ENCODE peak calls at places on chromosomes 16 and 17, in five cellular contexts. One of them, this sample, is unnamed.

GRCh38 chr17:39225974-39226683 is 384 bp upstream of the STAC2 start:
- DNase-seq in K562: peak
- DNase-seq in SK-N-SH: peak
- DNase-seq in GM12878: no peak
- DNase-seq in HepG2: no peak
- DNase-seq in this sample: peak

GRCh38 chr16:57530104-57530522 is 6.3 kb downstream of the CCDC102A start:
- DNase-seq in HepG2: peak
- DNase-seq in SK-N-SH: peak
- DNase-seq in GM12878: no peak
- DNase-seq in K562: peak
- DNase-seq in this sample: peak

GRCh38 chr17:2957631-2958286 is 105.6 kb downstream of the OR1D5 start:
- DNase-seq in GM12878: no peak
- DNase-seq in SK-N-SH: no peak
- DNase-seq in HepG2: no peak
- DNase-seq in K562: no peak
- DNase-seq in this sample: peak

GRCh38 chr17:1627987-1628855 is at the start of gene SLC43A2:
- DNase-seq in HepG2: peak
- DNase-seq in SK-N-SH: peak
- DNase-seq in GM12878: no peak
- DNase-seq in K562: peak
- DNase-seq in this sample: peak

GRCh38 chr17:7782237-7782636 is 51.8 kb upstream of the KDM6B start:
- DNase-seq in HepG2: no peak
- DNase-seq in GM12878: no peak
- DNase-seq in SK-N-SH: no peak
- DNase-seq in K562: no peak
- DNase-seq in this sample: peak

GRCh38 chr17:73575470-73576235 is 68.6 kb downstream of the SDK2 start:
- DNase-seq in SK-N-SH: peak
- DNase-seq in HepG2: no peak
- DNase-seq in K562: no peak
- DNase-seq in GM12878: no peak
- DNase-seq in this sample: no peak

GRCh38 chr16:15976929-15977637 is 27.7 kb downstream of the ABCC1 start:
- DNase-seq in HepG2: no peak
- DNase-seq in SK-N-SH: no peak
- DNase-seq in K562: no peak
- DNase-seq in GM12878: no peak
- DNase-seq in this sample: peak

GRCh38 chr17:8482546-8482945 is 46.9 kb downstream of the NDEL1 start:
- DNase-seq in HepG2: no peak
- DNase-seq in GM12878: no peak
- DNase-seq in SK-N-SH: no peak
- DNase-seq in K562: no peak
- DNase-seq in this sample: peak

GRCh38 chr17:8948462-8948861 is 17.0 kb downstream of the PIK3R5 start:
- DNase-seq in HepG2: no peak
- DNase-seq in SK-N-SH: no peak
- DNase-seq in GM12878: no peak
- DNase-seq in K562: no peak
- DNase-seq in this sample: no peak

GRCh38 chr17:7144203-7144602 is 29.6 kb upstream of the ASGR2 start:
- DNase-seq in K562: no peak
- DNase-seq in HepG2: no peak
- DNase-seq in GM12878: no peak
- DNase-seq in SK-N-SH: no peak
- DNase-seq in this sample: no peak

GRCh38 chr16:67613808-67614207 is 31.1 kb upstream of the CARMIL2 start:
- DNase-seq in K562: no peak
- DNase-seq in GM12878: no peak
- DNase-seq in HepG2: peak
- DNase-seq in SK-N-SH: no peak
- DNase-seq in this sample: no peak

GRCh38 chr17:83065660-83066542 is 13.5 kb upstream of the METRNL start:
- DNase-seq in SK-N-SH: no peak
- DNase-seq in K562: no peak
- DNase-seq in GM12878: no peak
- DNase-seq in HepG2: no peak
- DNase-seq in this sample: no peak

GRCh38 chr16:82260212-82260795 is 90.3 kb upstream of the MPHOSPH6 start:
- DNase-seq in SK-N-SH: no peak
- DNase-seq in K562: no peak
- DNase-seq in HepG2: no peak
- DNase-seq in GM12878: no peak
- DNase-seq in this sample: no peak

GRCh38 chr17:33202011-33202410 is 91.1 kb downstream of the ASIC2 start:
- DNase-seq in K562: no peak
- DNase-seq in SK-N-SH: no peak
- DNase-seq in GM12878: no peak
- DNase-seq in HepG2: no peak
- DNase-seq in this sample: no peak

GRCh38 chr16:23836078-23836403 is 258 bp downstream of the PRKCB start:
- DNase-seq in HepG2: no peak
- DNase-seq in K562: no peak
- DNase-seq in GM12878: no peak
- DNase-seq in SK-N-SH: no peak
- DNase-seq in this sample: no peak

GRCh38 chr17:50244771-50245170 is 29.5 kb upstream of the TMEM92 start:
- DNase-seq in GM12878: no peak
- DNase-seq in SK-N-SH: no peak
- DNase-seq in HepG2: no peak
- DNase-seq in K562: no peak
- DNase-seq in this sample: no peak

GRCh38 chr17:79811036-79811887 is 14.4 kb upstream of the CBX8 start:
- DNase-seq in HepG2: peak
- DNase-seq in K562: peak
- DNase-seq in GM12878: no peak
- DNase-seq in SK-N-SH: peak
- DNase-seq in this sample: no peak

GRCh38 chr17:12047977-12048376 is 27.3 kb downstream of the MAP2K4 start:
- DNase-seq in HepG2: no peak
- DNase-seq in K562: no peak
- DNase-seq in GM12878: no peak
- DNase-seq in SK-N-SH: no peak
- DNase-seq in this sample: no peak

GRCh38 chr17:10790491-10791401 is 13.2 kb downstream of the TMEM238L start:
- DNase-seq in SK-N-SH: no peak
- DNase-seq in K562: peak
- DNase-seq in HepG2: no peak
- DNase-seq in GM12878: no peak
- DNase-seq in this sample: no peak

GRCh38 chr17:44004077-44004760 is at the start of gene NAGS:
- DNase-seq in SK-N-SH: peak
- DNase-seq in K562: peak
- DNase-seq in HepG2: peak
- DNase-seq in GM12878: no peak
- DNase-seq in this sample: no peak

GRCh38 chr17:73910216-73910615 is 266.0 kb upstream of the SDK2 start:
- DNase-seq in K562: no peak
- DNase-seq in HepG2: no peak
- DNase-seq in GM12878: no peak
- DNase-seq in SK-N-SH: no peak
- DNase-seq in this sample: no peak

GRCh38 chr16:75225678-75226515 is 7.1 kb downstream of the CTRB1 start:
- DNase-seq in K562: no peak
- DNase-seq in HepG2: no peak
- DNase-seq in SK-N-SH: no peak
- DNase-seq in GM12878: no peak
- DNase-seq in this sample: no peak

GRCh38 chr16:81071816-81072215 is 5.2 kb downstream of the C16orf46 start:
- DNase-seq in SK-N-SH: no peak
- DNase-seq in HepG2: peak
- DNase-seq in GM12878: no peak
- DNase-seq in K562: peak
- DNase-seq in this sample: peak

GRCh38 chr17:80709090-80709695 is 164.6 kb downstream of the RPTOR start:
- DNase-seq in K562: no peak
- DNase-seq in GM12878: no peak
- DNase-seq in HepG2: no peak
- DNase-seq in SK-N-SH: no peak
- DNase-seq in this sample: no peak

GRCh38 chr17:51371732-51372151 is 111.4 kb downstream of the UTP18 start:
- DNase-seq in K562: peak
- DNase-seq in HepG2: peak
- DNase-seq in GM12878: peak
- DNase-seq in SK-N-SH: peak
- DNase-seq in this sample: peak
- TF ChIP-seq MXI1 in K562: no peak
- TF ChIP-seq MXI1 in HepG2: no peak
- TF ChIP-seq MXI1 in GM12878: no peak
- TF ChIP-seq MXI1 in SK-N-SH: no peak
- TF ChIP-seq MXI1 in this sample: no peak

DNA sequence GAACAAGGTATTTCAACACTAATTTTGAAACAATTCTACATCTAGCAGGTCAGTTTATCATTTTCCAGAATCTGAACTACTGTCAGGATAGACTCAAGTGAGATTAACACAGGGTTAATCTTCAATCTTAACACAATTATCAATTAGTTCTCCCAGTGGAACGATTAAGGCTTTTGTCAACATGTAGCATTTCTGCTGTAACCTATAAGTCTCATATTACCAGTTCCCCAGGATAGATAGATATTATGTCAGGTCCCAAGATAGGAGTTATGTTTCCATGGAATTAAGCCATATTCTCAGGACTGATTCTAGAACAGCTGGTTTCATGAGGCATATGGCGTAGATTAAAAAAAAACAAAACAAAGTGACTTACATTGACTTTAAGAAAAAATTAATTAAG is 4.4 kb upstream of the FBF1 start:
- DNase-seq in GM12878: no peak
- DNase-seq in HepG2: no peak
- DNase-seq in SK-N-SH: no peak
- DNase-seq in K562: no peak
- DNase-seq in this sample: no peak
- TF ChIP-seq MXI1 in GM12878: no peak
- TF ChIP-seq MXI1 in HepG2: no peak
- TF ChIP-seq MXI1 in SK-N-SH: no peak
- TF ChIP-seq MXI1 in K562: no peak
- TF ChIP-seq MXI1 in this sample: no peak

GRCh38 chr17:66711403-66711802 is 123.5 kb upstream of the CACNG5 start:
- DNase-seq in HepG2: no peak
- DNase-seq in SK-N-SH: no peak
- DNase-seq in K562: no peak
- DNase-seq in GM12878: no peak
- DNase-seq in this sample: no peak

GRCh38 chr17:66714046-66715023 is 120.6 kb upstream of the CACNG5 start:
- DNase-seq in K562: no peak
- DNase-seq in HepG2: no peak
- DNase-seq in SK-N-SH: no peak
- DNase-seq in GM12878: no peak
- DNase-seq in this sample: no peak

GRCh38 chr17:66713533-66714042 is 121.3 kb upstream of the CACNG5 start:
- DNase-seq in GM12878: peak
- DNase-seq in HepG2: no peak
- DNase-seq in K562: no peak
- DNase-seq in SK-N-SH: no peak
- DNase-seq in this sample: no peak

GRCh38 chr17:66712453-66712852 is 122.5 kb upstream of the CACNG5 start:
- DNase-seq in HepG2: no peak
- DNase-seq in K562: no peak
- DNase-seq in SK-N-SH: no peak
- DNase-seq in GM12878: no peak
- DNase-seq in this sample: no peak

DNA sequence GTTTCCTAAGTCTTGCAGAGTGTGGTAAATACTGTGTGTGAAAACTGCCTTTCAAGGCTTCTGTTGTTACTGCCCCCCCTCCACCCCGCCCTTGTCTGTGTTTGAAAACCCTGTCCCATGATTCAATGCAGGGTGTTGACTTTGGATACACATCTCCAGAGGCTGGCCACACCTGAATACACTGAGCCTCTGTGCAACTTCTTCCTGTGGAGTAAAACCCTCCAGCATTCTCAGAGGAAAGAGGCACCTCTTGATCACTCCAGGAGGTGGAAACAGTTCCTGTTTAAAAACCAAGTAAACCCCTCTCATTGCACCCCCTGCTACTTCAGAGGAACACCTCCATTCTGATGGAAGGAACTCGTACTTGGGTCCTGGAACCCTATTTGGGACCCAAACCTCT is 123.0 kb upstream of the CACNG5 start:
- DNase-seq in K562: peak
- DNase-seq in HepG2: peak
- DNase-seq in SK-N-SH: no peak
- DNase-seq in GM12878: no peak
- DNase-seq in this sample: no peak
- TF ChIP-seq MXI1 in K562: no peak
- TF ChIP-seq MXI1 in HepG2: no peak
- TF ChIP-seq MXI1 in SK-N-SH: no peak
- TF ChIP-seq MXI1 in GM12878: no peak
- TF ChIP-seq MXI1 in this sample: no peak

GRCh38 chr16:70749006-70749678 is 51.8 kb downstream of the VAC14 start:
- DNase-seq in K562: no peak
- DNase-seq in SK-N-SH: no peak
- DNase-seq in GM12878: no peak
- DNase-seq in HepG2: no peak
- DNase-seq in this sample: no peak

GRCh38 chr16:70746040-70746707 is 54.8 kb downstream of the VAC14 start:
- DNase-seq in SK-N-SH: peak
- DNase-seq in GM12878: no peak
- DNase-seq in K562: peak
- DNase-seq in HepG2: peak
- DNase-seq in this sample: peak

GRCh38 chr16:70745536-70746025 is 55.4 kb downstream of the VAC14 start:
- DNase-seq in K562: no peak
- DNase-seq in SK-N-SH: no peak
- DNase-seq in GM12878: no peak
- DNase-seq in HepG2: no peak
- DNase-seq in this sample: no peak

GRCh38 chr16:70747703-70748631 is 53.0 kb downstream of the VAC14 start:
- DNase-seq in K562: peak
- DNase-seq in SK-N-SH: no peak
- DNase-seq in GM12878: no peak
- DNase-seq in HepG2: no peak
- DNase-seq in this sample: peak

DNA sequence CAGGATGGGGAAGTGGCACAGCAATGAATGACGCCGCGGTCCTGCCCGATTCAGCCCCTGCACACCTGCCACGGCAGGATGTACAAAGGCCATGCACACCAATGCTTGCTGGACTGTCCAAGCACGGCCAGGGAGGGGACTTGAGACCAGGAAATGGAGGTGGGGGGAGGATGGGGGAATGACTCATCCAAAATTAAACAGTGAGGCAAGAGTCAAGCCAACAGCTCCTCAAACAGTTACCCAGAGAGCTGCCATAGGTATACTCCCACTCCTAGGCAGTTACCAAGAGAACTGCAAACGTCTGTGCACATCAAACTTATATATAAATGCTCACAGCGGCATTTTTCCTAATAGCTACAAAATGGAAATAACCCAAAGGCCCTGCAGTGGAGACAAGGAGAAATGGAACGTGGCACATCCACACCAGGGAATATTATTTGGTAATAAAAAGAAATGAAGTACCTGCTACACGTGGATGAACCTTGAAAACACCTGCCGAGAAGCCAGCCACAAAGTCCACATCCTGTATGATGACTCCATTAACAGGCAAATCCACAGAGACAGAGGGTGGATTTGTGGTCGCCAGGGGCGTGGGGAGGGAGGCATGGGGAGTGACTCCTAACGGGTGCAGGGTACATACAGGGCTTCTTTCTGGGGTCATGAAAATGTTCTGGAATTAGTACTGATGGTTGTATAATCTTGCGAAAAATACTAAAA is 54.1 kb downstream of the VAC14 start:
- DNase-seq in SK-N-SH: no peak
- DNase-seq in HepG2: peak
- DNase-seq in K562: peak
- DNase-seq in GM12878: no peak
- DNase-seq in this sample: peak
- TF ChIP-seq MXI1 in SK-N-SH: peak
- TF ChIP-seq MXI1 in HepG2: peak
- TF ChIP-seq MXI1 in K562: no peak
- TF ChIP-seq MXI1 in GM12878: no peak
- TF ChIP-seq MXI1 in this sample: no peak

This sample was measured in IMR-90.